ENCODE peak calls at places on chromosome 17, in seven cellular contexts. I, C, T, B, Y, A and N are unnamed samples. For H3K4me1, the result is how much of the 10 kb centered on the place peaks cover.

GRCh38 chr17:302300-302698 is 50.3 kb downstream of the RPH3AL start:
- DNase-seq in I (no peak), C (no peak), T (no peak), B (no peak), Y (no peak), A (peak), N (peak)

GRCh38 chr17:43846963-43847369 is at the start of gene CD300LG:
- DNase-seq in I (no peak), C (no peak), T (no peak), B (peak), Y (peak), A (no peak), N (peak)

GRCh38 chr17:42312285-42313130 is 24.2 kb downstream of the STAT5A start:
- DNase-seq in I (peak), C (no peak), T (peak), B (peak), Y (peak), A (peak), N (peak)

GRCh38 chr17:80424261-80424660 is 9.3 kb downstream of the ENDOV start:
- DNase-seq in I (no peak), C (no peak), T (no peak), B (no peak), Y (no peak), A (no peak), N (no peak)

GRCh38 chr17:44219636-44220210 is at the start of gene UBTF:
- DNase-seq in I (peak), C (peak), T (no peak), B (peak), Y (peak), A (peak), N (peak)

GRCh38 chr17:69596141-69596540 is 181.6 kb downstream of the MAP2K6 start:
- DNase-seq in I (no peak), C (no peak), T (no peak), B (no peak), Y (no peak), A (no peak), N (no peak)

GRCh38 chr17:4591529-4591928 is 7.2 kb downstream of the SMTNL2 start:
- DNase-seq in I (no peak), C (no peak), T (no peak), B (no peak), Y (no peak), A (no peak), N (no peak)

GRCh38 chr17:68431045-68431608 is 26.2 kb downstream of the WIPI1 start:
- DNase-seq in I (no peak), C (no peak), T (no peak), B (no peak), Y (no peak), A (no peak), N (no peak)

GRCh38 chr17:64150237-64151015 is 20.5 kb upstream of the ERN1 start:
- DNase-seq in I (peak), C (no peak), T (peak), B (no peak), Y (peak), A (no peak), N (no peak)

DNA sequence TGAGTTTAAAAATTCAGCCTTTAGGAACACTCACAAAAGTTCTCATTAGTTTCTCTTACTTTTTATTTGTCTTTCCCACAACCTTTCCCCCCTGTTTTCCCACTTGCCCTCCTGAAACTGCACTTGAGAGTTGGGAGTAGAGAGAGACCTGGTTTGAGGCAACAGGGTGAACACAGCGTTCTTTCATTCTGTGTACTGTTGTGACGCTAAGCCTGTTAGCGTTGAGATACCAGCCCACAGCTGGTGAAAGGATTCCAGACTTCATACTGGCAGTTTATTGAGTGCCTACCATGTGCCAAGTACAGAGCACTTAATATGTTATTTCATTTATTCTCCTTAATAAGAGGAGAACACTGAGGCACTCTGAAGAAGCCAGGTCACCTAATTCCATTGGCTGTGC is 10.3 kb downstream of the TNRC6C start:
- DNase-seq in I (no peak), C (no peak), T (no peak), B (no peak), Y (no peak), A (no peak), N (no peak)
- H3K4me1 ChIP-seq in I (under half), C (half or more), T (under half), B (under half), Y (under half), A (under half), N (under half)

GRCh38 chr17:78127240-78127887 is 1.2 kb downstream of the TMC6 start:
- DNase-seq in I (peak), C (no peak), T (peak), B (peak), Y (no peak), A (peak), N (peak)
- TF ChIP-seq POLR2A in I (no peak), C (no peak), T (peak), B (no peak), Y (peak), A (peak), N (no peak)

DNA sequence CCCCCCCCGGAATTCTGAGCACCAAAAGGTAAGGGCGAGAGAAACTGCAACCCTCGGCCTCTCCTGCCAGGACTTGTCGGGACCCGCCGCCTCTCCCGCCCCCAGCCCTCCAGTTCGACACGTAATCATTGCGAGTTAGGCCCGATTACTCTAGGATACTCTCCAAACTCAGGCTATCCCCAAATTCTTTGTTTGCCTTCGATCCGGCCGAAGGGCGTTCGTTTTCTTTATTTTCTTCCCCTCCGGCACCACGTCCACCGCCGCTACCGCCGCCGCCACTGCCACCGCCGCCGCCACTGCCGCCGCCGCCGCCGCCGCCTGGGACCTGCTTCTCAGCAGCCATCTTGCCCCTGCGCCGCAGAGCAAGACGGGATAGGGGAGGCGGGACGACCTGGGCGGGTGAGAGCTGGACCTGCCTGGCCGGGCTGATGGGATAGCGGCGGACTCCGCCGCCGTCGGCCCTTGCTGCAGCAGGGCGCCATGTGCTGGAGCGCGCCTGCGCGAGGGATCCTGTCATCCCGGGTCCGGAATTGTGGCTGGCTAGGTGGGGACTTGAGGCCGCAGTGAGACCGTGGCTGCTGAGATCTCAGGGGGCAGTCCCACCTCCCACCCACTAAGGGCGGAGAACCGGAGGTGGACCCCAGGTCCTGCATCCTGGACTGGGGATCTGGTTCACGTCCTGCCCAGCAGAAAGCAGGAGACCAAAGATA is at the start of gene SRP68:
- DNase-seq in I (peak), C (peak), T (peak), B (peak), Y (peak), A (peak), N (peak)
- H3K4me1 ChIP-seq in I (under half), C (half or more), T (under half), B (under half), Y (half or more), A (under half), N (half or more)

DNA sequence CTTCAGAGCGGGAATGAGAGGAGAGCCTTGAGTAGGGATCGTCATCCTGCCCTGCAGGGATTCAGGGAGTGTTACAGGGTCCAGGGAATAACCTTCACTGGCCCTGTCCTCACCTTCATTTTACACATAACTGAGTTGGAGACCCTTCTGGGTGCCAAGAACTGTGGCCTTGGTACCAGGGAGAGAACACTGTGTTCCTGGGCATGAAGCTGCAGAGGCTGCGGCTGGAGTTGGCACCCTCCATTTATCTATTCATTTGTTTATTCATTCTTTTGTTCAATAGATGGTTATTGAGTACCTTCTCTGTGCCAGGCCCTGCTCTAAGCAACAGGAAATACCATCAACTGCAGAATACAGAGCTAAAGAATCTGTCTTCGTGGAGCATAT is 6.7 kb downstream of the ABCC3 start:
- DNase-seq in I (peak), C (no peak), T (no peak), B (peak), Y (no peak), A (no peak), N (no peak)
- TF ChIP-seq POLR2A in I (no peak), C (no peak), T (no peak), B (no peak), Y (no peak), A (no peak), N (no peak)

DNA sequence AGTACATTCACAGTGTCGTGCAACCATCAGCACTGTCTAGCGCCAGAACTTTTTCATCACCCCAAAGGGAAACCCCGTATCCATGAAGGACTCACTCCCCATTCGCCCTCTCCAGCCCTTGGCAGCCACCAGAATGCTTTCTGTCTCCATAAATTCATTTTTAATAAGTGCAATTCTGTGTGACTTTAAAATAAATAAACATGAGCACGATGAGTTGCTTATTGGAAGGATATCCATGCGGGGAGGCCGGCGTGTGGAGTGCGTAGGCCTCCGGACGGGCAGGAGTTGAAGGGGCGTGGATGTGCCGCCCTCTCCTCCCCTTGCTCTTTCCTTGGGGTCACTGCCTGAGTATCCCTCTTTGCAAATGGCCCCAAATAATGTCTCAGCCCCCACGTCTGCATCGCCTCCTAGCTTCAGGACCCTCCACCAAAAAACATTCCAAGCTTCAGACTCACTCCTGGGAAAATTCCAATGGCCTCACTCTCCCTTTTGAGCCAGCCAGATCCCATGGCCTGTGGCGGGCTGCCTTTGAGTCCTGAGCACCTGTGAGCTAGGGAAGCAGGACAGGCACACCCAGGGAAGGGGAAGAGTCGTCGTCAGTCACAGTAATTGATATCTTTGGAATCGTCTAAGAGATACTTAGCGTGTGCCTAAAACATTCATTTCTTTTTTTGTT is 306.3 kb downstream of the SEC14L1 start:
- DNase-seq in I (no peak), C (no peak), T (no peak), B (no peak), Y (no peak), A (no peak), N (peak)
- H3K4me1 ChIP-seq in I (under half), C (half or more), T (half or more), B (half or more), Y (half or more), A (half or more), N (half or more)

GRCh38 chr17:48995871-48996695 is 1.1 kb upstream of the IGF2BP1 start:
- DNase-seq in I (no peak), C (peak), T (no peak), B (peak), Y (no peak), A (no peak), N (no peak)
- TF ChIP-seq POLR2A in I (no peak), C (no peak), T (no peak), B (no peak), Y (no peak), A (no peak), N (no peak)

GRCh38 chr17:73609688-73610210 is 34.5 kb downstream of the SDK2 start:
- DNase-seq in I (no peak), C (no peak), T (no peak), B (no peak), Y (no peak), A (no peak), N (no peak)
- H3K4me1 ChIP-seq in I (under half), C (under half), T (under half), B (under half), Y (under half), A (under half), N (under half)